ENCODE peak calls at places on chromosome 22, in five cellular contexts. E is HCT116, A is K562, G is HepG2, N is GM12878. S is an unnamed sample.

GRCh38 chr22:49044776-49045175 is 782.9 kb downstream of the BRD1 start:
- DNase-seq in E (no peak), G (no peak), A (no peak), N (no peak), S (no peak)

GRCh38 chr22:35629406-35630234 is 12.5 kb upstream of the MB start:
- DNase-seq in A (peak), N (peak), G (no peak), E (peak), S (peak)

GRCh38 chr22:50171965-50172421 is 1.5 kb downstream of the PANX2 start:
- DNase-seq in N (no peak), A (no peak), E (no peak), G (peak), S (no peak)

GRCh38 chr22:29623553-29624169 is 20.2 kb downstream of the NF2 start:
- DNase-seq in A (no peak), N (no peak), G (no peak), E (no peak), S (no peak)

GRCh38 chr22:24181088-24181995 is at the start of gene SUSD2:
- DNase-seq in A (peak), G (peak), N (no peak), E (no peak), S (no peak)

GRCh38 chr22:50271519-50271970 is 1.4 kb upstream of the MAPK11 start:
- DNase-seq in G (peak), N (no peak), A (peak), E (no peak), S (no peak)

GRCh38 chr22:49544286-49544685 is 283.4 kb downstream of the BRD1 start:
- DNase-seq in E (no peak), N (no peak), A (no peak), G (no peak), S (no peak)

GRCh38 chr22:21663738-21664137 is 2.1 kb upstream of the PPIL2 start:
- DNase-seq in G (no peak), E (no peak), N (no peak), A (no peak), S (no peak)

GRCh38 chr22:45207981-45208664 is 32.6 kb downstream of the KIAA0930 start:
- DNase-seq in E (no peak), G (no peak), N (no peak), A (no peak), S (no peak)

GRCh38 chr22:30457964-30458363 is 13.9 kb downstream of the SEC14L3 start:
- DNase-seq in N (no peak), G (no peak), E (no peak), A (no peak), S (no peak)

GRCh38 chr22:39207141-39208012 is 37.4 kb downstream of the PDGFB start:
- DNase-seq in A (no peak), G (no peak), N (no peak), E (no peak), S (no peak)

GRCh38 chr22:43925433-43926348 is 2.1 kb downstream of the PNPLA3 start:
- DNase-seq in E (no peak), G (peak), A (no peak), N (no peak), S (no peak)

GRCh38 chr22:43312608-43313007 is 30.6 kb downstream of the SCUBE1 start:
- DNase-seq in N (no peak), A (no peak), E (no peak), G (no peak), S (no peak)

GRCh38 chr22:30611197-30611596 is 4.2 kb downstream of the TCN2 start:
- DNase-seq in G (no peak), A (no peak), N (no peak), E (no peak), S (no peak)

GRCh38 chr22:20091690-20092476 is 11.8 kb downstream of the DGCR8 start:
- DNase-seq in E (no peak), N (no peak), G (no peak), A (no peak), S (no peak)

GRCh38 chr22:44891791-44892190 is 118.0 kb downstream of the PHF21B start:
- DNase-seq in A (no peak), G (no peak), N (no peak), E (no peak), S (no peak)

GRCh38 chr22:30335236-30335635 is 8.5 kb upstream of the TBC1D10A start:
- DNase-seq in G (no peak), E (no peak), A (no peak), N (no peak), S (no peak)

GRCh38 chr22:35393116-35394010 is 6.6 kb upstream of the MCM5 start:
- DNase-seq in E (no peak), G (no peak), A (no peak), N (no peak), S (no peak)

GRCh38 chr22:43707650-43708049 is 104.5 kb downstream of the EFCAB6 start:
- DNase-seq in A (no peak), G (no peak), E (peak), N (no peak), S (no peak)

GRCh38 chr22:18044548-18045271 is 20.3 kb upstream of the MICAL3 start:
- DNase-seq in A (no peak), E (no peak), N (no peak), G (peak), S (no peak)

GRCh38 chr22:33496112-33496511 is 424.2 kb downstream of the LARGE1 start:
- DNase-seq in N (no peak), E (no peak), G (no peak), A (no peak), S (no peak)

GRCh38 chr22:33492210-33492651 is 428.0 kb downstream of the LARGE1 start:
- DNase-seq in N (no peak), A (no peak), G (peak), E (no peak), S (peak)

GRCh38 chr22:42227435-42227834 is 43.0 kb downstream of the TCF20 start:
- DNase-seq in E (no peak), A (no peak), G (no peak), N (no peak), S (no peak)

GRCh38 chr22:42758929-42759629 is 38.4 kb upstream of the A4GALT start:
- DNase-seq in N (no peak), E (no peak), A (no peak), G (no peak), S (no peak)

GRCh38 chr22:28815101-28815500 is 14.7 kb upstream of the XBP1 start:
- DNase-seq in N (no peak), G (no peak), E (no peak), A (no peak), S (no peak)

GRCh38 chr22:25629613-25630012 is 65.1 kb downstream of the GRK3 start:
- DNase-seq in G (no peak), E (no peak), A (no peak), N (no peak), S (no peak)
- TF ChIP-seq YY1 in G (no peak), E (no peak), A (no peak), N (no peak), S (no peak)

GRCh38 chr22:46752911-46753310 is 9.5 kb upstream of the TBC1D22A start:
- DNase-seq in N (no peak), G (no peak), E (no peak), A (no peak), S (no peak)
- H3K9ac ChIP-seq in N (no peak), G (no peak), E (no peak), A (no peak), S (no peak)

DNA sequence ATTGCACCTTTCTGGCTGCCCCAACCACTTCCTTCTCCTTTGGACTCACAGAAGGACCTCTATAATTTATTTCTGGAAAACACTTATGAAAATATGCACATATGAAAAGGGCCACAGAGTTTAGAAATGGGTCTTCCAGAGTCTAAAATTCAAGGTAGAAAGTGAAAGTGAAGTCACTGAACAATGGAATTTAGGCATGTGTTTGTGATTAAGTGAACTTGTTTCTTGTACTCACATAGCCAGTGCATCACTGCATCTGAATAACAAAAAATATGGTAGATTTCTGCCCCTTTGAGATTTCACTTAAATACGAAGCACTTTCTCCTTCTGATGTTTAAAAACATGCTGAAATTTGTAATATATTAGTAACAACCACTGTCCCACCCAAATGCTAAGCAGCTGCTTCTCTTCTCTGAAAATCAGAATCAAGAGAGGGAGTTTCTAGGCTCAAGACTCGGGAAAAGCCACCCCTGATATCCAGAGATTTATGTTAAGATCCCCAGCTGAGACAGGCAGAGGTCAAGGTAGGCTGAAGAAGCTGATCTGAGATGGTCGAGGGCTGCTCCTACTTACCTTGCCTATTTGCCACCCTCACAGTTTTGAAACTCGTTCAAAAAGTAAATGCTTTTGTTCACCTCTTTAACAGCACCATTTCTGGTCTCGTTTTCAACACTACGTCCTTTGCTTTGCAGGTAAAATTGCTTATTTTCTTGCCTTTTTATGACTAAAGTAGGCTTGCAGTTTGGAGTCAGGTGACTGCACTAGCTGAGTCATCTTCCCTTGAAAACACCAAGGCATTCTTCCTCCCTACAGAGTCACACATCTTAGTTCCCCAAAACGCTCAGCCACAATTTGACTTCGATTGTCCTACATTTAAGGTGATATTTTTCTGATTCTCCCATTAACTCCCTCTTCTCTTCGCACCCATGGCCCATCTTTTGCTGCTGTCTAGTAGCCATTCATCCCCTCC is at the start of gene XKR3:
- DNase-seq in G (no peak), A (no peak), N (peak), E (no peak), S (no peak)
- TF ChIP-seq ZNF274 in G (no peak), A (no peak), N (no peak), E (no peak), S (no peak)

GRCh38 chr22:37610480-37611148 is 2.0 kb downstream of the GGA1 start:
- DNase-seq in N (no peak), A (no peak), G (no peak), E (no peak), S (no peak)

GRCh38 chr22:37607912-37608476 is 640 bp upstream of the GGA1 start:
- DNase-seq in E (no peak), N (peak), A (peak), G (no peak), S (no peak)

GRCh38 chr22:37611202-37611601 is 2.6 kb downstream of the GGA1 start:
- DNase-seq in A (no peak), G (no peak), N (no peak), E (no peak), S (no peak)

GRCh38 chr22:37608477-37609239 is at the start of gene GGA1:
- DNase-seq in E (peak), A (peak), G (peak), N (no peak), S (peak)

GRCh38 chr22:37609240-37610152 is 862 bp downstream of the GGA1 start:
- DNase-seq in E (no peak), A (peak), N (no peak), G (no peak), S (no peak)
- TF ChIP-seq YY1 in E (no peak), A (no peak), N (no peak), G (no peak), S (no peak)

DNA sequence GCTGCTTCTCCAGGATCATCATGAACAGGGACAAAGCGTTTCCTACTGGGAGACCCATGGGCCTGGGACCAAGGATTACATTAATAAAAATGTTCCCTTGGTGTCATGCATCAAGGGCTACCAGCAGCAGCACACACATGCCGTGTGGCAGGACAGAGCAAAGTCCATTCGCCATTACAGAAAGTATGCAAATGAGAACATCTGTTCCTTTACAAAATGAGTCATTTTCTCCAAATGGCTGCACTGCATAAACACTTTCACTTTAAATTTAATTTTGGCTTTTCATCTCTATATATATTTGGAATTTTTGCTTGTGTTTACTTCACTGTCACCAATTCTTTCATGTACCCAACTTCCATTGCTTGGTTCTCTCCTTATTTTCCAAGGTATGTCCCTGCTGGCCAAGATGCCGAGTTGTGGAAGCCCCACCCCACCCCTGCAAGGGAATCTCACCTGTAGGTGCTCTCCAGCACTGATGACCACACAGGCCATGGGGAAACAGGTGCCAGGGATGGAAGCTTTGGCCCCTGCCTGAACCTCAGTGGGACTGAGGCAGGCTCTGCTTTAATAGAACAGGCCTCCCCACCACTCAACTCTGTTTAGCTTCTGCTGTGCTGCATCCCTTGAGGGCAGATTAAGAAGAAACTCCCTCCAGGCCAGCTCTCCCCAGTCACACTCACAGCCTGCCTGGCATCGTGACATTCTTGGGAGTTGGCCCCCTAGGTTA is 15.6 kb upstream of the GNAZ start:
- DNase-seq in E (no peak), A (no peak), G (no peak), N (peak), S (no peak)
- H3K9ac ChIP-seq in E (no peak), A (no peak), G (no peak), N (no peak), S (no peak)

S was measured in NT2/D1.